ENCODE peak calls at places on chromosomes 4 and X, in six cellular contexts. One of them, this sample, is unnamed.

GRCh38 chr4:106365613-106366012 is 3.0 kb downstream of the GIMD1 start:
- DNase-seq in stomach: no peak
- DNase-seq in mucosa of descending colon: no peak
- DNase-seq in pancreas: no peak
- DNase-seq in dorsolateral prefrontal cortex: no peak
- DNase-seq in tibial artery: no peak
- DNase-seq in this sample: peak; percentile 90

GRCh38 chr4:101419324-101420135 is 72.2 kb upstream of the PPP3CA start:
- DNase-seq in stomach: no peak
- DNase-seq in mucosa of descending colon: no peak
- DNase-seq in pancreas: no peak
- DNase-seq in dorsolateral prefrontal cortex: no peak
- DNase-seq in tibial artery: no peak
- DNase-seq in this sample: no peak

GRCh38 chr4:7384929-7385890 is 49.5 kb downstream of the PSAPL1 start:
- DNase-seq in stomach: no peak
- DNase-seq in mucosa of descending colon: no peak
- DNase-seq in pancreas: no peak
- DNase-seq in dorsolateral prefrontal cortex: no peak
- DNase-seq in tibial artery: peak; percentile 12
- DNase-seq in this sample: no peak

GRCh38 chrX:149937881-149938426 is 337 bp downstream of the EOLA2 start:
- DNase-seq in stomach: no peak
- DNase-seq in mucosa of descending colon: no peak
- DNase-seq in pancreas: peak; percentile 49
- DNase-seq in dorsolateral prefrontal cortex: no peak
- DNase-seq in tibial artery: peak; percentile 24
- DNase-seq in this sample: no peak

GRCh38 chrX:14963447-14964236 is 90.4 kb downstream of the MOSPD2 start:
- DNase-seq in stomach: no peak
- DNase-seq in mucosa of descending colon: no peak
- DNase-seq in pancreas: no peak
- DNase-seq in dorsolateral prefrontal cortex: no peak
- DNase-seq in tibial artery: no peak
- DNase-seq in this sample: peak; percentile 26

GRCh38 chr4:158010346-158010745 is 162.5 kb downstream of the GASK1B start:
- DNase-seq in stomach: no peak
- DNase-seq in mucosa of descending colon: no peak
- DNase-seq in pancreas: no peak
- DNase-seq in dorsolateral prefrontal cortex: no peak
- DNase-seq in tibial artery: no peak
- DNase-seq in this sample: no peak

GRCh38 chr4:138959421-138959820 is 56.2 kb upstream of the NOCT start:
- DNase-seq in stomach: no peak
- DNase-seq in mucosa of descending colon: no peak
- DNase-seq in pancreas: no peak
- DNase-seq in dorsolateral prefrontal cortex: peak; percentile 8
- DNase-seq in tibial artery: no peak
- DNase-seq in this sample: no peak

GRCh38 chr4:118280501-118281218 is 72.1 kb downstream of the PRSS12 start:
- DNase-seq in stomach: peak; percentile 55
- DNase-seq in mucosa of descending colon: no peak
- DNase-seq in pancreas: peak; percentile 40
- DNase-seq in dorsolateral prefrontal cortex: peak; percentile 26
- DNase-seq in tibial artery: no peak
- DNase-seq in this sample: peak; percentile 90

GRCh38 chr4:119729815-119730643 is 101.4 kb upstream of the PDE5A start:
- DNase-seq in stomach: peak; percentile 55
- DNase-seq in mucosa of descending colon: peak; percentile 64
- DNase-seq in pancreas: peak; percentile 46
- DNase-seq in dorsolateral prefrontal cortex: no peak
- DNase-seq in tibial artery: peak; percentile 43
- DNase-seq in this sample: peak; percentile 88

GRCh38 chr4:4849524-4850193 is 9.8 kb upstream of the MSX1 start:
- DNase-seq in stomach: no peak
- DNase-seq in mucosa of descending colon: peak; percentile 2
- DNase-seq in pancreas: no peak
- DNase-seq in dorsolateral prefrontal cortex: no peak
- DNase-seq in tibial artery: no peak
- DNase-seq in this sample: no peak

GRCh38 chrX:28549839-28550238 is 37.4 kb upstream of the IL1RAPL1 start:
- DNase-seq in stomach: no peak
- DNase-seq in mucosa of descending colon: no peak
- DNase-seq in pancreas: no peak
- DNase-seq in dorsolateral prefrontal cortex: no peak
- DNase-seq in tibial artery: no peak
- DNase-seq in this sample: peak; percentile 2

GRCh38 chrX:24463077-24463476 is 2.0 kb upstream of the PDK3 start:
- DNase-seq in stomach: no peak
- DNase-seq in mucosa of descending colon: no peak
- DNase-seq in pancreas: no peak
- DNase-seq in dorsolateral prefrontal cortex: no peak
- DNase-seq in tibial artery: no peak
- DNase-seq in this sample: no peak

GRCh38 chrX:110003167-110004156 is 548 bp downstream of the TMEM164 start:
- DNase-seq in stomach: peak; percentile 39
- DNase-seq in mucosa of descending colon: peak; percentile 47
- DNase-seq in pancreas: peak; percentile 67
- DNase-seq in dorsolateral prefrontal cortex: no peak
- DNase-seq in tibial artery: peak; percentile 23
- DNase-seq in this sample: no peak

GRCh38 chrX:38985945-38986344 is 184.7 kb downstream of the MID1IP1 start:
- DNase-seq in stomach: no peak
- DNase-seq in mucosa of descending colon: no peak
- DNase-seq in pancreas: no peak
- DNase-seq in dorsolateral prefrontal cortex: no peak
- DNase-seq in tibial artery: no peak
- DNase-seq in this sample: no peak

GRCh38 chr4:190019023-190019858 is 7.8 kb downstream of the FRG2 start:
- DNase-seq in stomach: no peak
- DNase-seq in mucosa of descending colon: no peak
- DNase-seq in pancreas: no peak
- DNase-seq in dorsolateral prefrontal cortex: no peak
- DNase-seq in tibial artery: no peak
- DNase-seq in this sample: no peak

GRCh38 chrX:105706041-105706440 is 116.3 kb upstream of the NRK start:
- DNase-seq in stomach: no peak
- DNase-seq in mucosa of descending colon: no peak
- DNase-seq in pancreas: no peak
- DNase-seq in dorsolateral prefrontal cortex: no peak
- DNase-seq in tibial artery: no peak
- DNase-seq in this sample: peak; percentile 58

GRCh38 chr4:158814636-158815035 is 45.8 kb downstream of the FNIP2 start:
- DNase-seq in stomach: no peak
- DNase-seq in mucosa of descending colon: no peak
- DNase-seq in pancreas: no peak
- DNase-seq in dorsolateral prefrontal cortex: no peak
- DNase-seq in tibial artery: no peak
- DNase-seq in this sample: no peak

GRCh38 chrX:66756717-66757116 is 117.8 kb upstream of the EDA2R start:
- DNase-seq in stomach: no peak
- DNase-seq in mucosa of descending colon: no peak
- DNase-seq in pancreas: no peak
- DNase-seq in dorsolateral prefrontal cortex: no peak
- DNase-seq in tibial artery: no peak
- DNase-seq in this sample: no peak

GRCh38 chrX:66766318-66766717 is 127.4 kb upstream of the EDA2R start:
- DNase-seq in stomach: no peak
- DNase-seq in mucosa of descending colon: no peak
- DNase-seq in pancreas: no peak
- DNase-seq in dorsolateral prefrontal cortex: no peak
- DNase-seq in tibial artery: no peak
- DNase-seq in this sample: no peak

DNA sequence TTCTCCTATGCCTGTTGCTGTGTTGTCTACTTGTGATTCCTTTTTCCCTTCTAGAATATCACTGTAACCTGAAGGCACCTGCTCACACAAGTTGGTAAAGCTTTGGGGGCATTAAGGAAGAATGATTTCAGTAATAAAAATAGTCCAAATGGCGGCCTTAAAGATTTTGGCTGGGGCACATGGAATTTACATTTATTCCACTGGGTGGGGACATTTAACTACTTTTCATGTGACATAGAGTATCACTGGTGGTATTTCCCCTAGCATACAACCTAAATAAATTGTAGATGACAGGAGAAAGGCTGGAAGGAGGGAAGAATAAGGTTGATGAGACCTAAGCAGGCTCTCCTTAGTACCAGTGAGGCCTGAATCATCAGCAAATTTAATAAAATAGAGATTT is 121.8 kb upstream of the EDA2R start:
- DNase-seq in stomach: no peak
- DNase-seq in mucosa of descending colon: no peak
- DNase-seq in pancreas: no peak
- DNase-seq in dorsolateral prefrontal cortex: no peak
- DNase-seq in tibial artery: no peak
- DNase-seq in this sample: no peak
- TF ChIP-seq CTCF in stomach: no peak
- TF ChIP-seq CTCF in mucosa of descending colon: no peak
- TF ChIP-seq CTCF in pancreas: no peak
- TF ChIP-seq CTCF in dorsolateral prefrontal cortex: no peak
- TF ChIP-seq CTCF in tibial artery: peak; percentile 14
- TF ChIP-seq CTCF in this sample: no peak

DNA sequence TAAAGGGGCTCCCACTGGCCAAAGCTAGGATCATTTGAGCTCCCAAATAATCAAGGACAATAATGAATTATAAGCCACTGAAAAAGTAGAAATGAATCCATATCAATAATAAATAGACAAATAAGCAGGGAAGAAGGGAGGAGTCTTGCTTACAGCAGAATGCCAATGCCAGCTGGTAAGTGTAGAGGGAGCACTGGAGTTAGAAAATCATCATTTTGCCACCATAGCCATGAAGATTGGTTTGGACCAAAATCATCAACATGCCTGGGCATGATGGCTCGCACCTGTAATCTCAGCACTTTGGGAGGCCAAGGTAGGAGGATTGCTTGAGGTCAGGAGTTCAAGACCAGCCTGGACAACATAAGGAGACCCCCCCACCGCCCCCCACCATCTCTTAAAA is 20.4 kb upstream of the SH3KBP1 start:
- DNase-seq in stomach: no peak
- DNase-seq in mucosa of descending colon: no peak
- DNase-seq in pancreas: no peak
- DNase-seq in dorsolateral prefrontal cortex: no peak
- DNase-seq in tibial artery: no peak
- DNase-seq in this sample: no peak
- TF ChIP-seq CTCF in stomach: no peak
- TF ChIP-seq CTCF in mucosa of descending colon: no peak
- TF ChIP-seq CTCF in pancreas: no peak
- TF ChIP-seq CTCF in dorsolateral prefrontal cortex: no peak
- TF ChIP-seq CTCF in tibial artery: no peak
- TF ChIP-seq CTCF in this sample: peak; percentile 26

DNA sequence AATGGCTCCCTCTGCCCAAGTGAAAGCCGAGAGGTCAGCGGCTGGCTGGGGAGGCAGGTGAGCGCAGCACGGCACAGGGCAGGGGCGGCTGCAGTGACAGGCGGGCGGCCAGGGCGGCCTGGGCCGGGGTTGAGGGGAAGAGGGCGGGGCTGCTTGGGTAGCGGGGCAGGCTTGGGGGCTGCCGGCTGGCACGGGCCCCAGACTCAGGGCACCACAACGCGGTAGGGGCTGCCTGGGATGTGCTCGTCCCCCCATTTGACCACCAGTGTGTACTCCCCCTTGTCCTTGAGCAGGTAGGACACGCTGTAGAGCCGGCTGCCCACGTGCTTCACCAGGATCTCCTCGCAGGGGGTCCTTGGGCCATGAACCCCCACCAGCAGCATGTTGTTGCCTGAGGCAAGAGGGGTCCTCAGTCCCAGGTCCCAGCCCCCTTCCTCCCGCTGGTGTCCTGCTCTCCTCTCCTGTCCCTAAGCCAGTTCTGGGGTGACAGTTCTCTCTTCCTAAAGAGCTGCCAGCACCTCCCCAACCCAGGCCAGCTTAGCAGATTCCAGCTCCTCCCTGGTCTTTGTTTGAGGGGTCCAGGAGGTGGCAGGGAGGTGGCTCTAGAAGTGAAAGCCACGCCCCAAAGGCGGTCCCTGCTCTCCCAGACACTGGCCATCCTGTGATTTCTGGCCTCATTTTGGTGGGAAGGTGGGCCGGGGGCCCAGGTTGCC is 25.6 kb downstream of the FLNA start:
- DNase-seq in stomach: no peak
- DNase-seq in mucosa of descending colon: peak; percentile 23
- DNase-seq in pancreas: peak; percentile 23
- DNase-seq in dorsolateral prefrontal cortex: no peak
- DNase-seq in tibial artery: no peak
- DNase-seq in this sample: no peak
- TF ChIP-seq CTCF in stomach: no peak
- TF ChIP-seq CTCF in mucosa of descending colon: no peak
- TF ChIP-seq CTCF in pancreas: no peak
- TF ChIP-seq CTCF in dorsolateral prefrontal cortex: no peak
- TF ChIP-seq CTCF in tibial artery: no peak
- TF ChIP-seq CTCF in this sample: no peak

GRCh38 chr4:99754756-99755155 is 61.9 kb upstream of the DAPP1 start:
- DNase-seq in stomach: no peak
- DNase-seq in mucosa of descending colon: no peak
- DNase-seq in pancreas: no peak
- DNase-seq in dorsolateral prefrontal cortex: no peak
- DNase-seq in tibial artery: no peak
- DNase-seq in this sample: peak; percentile 40
- TF ChIP-seq CTCF in stomach: no peak
- TF ChIP-seq CTCF in mucosa of descending colon: no peak
- TF ChIP-seq CTCF in pancreas: no peak
- TF ChIP-seq CTCF in dorsolateral prefrontal cortex: no peak
- TF ChIP-seq CTCF in tibial artery: no peak
- TF ChIP-seq CTCF in this sample: no peak

DNA sequence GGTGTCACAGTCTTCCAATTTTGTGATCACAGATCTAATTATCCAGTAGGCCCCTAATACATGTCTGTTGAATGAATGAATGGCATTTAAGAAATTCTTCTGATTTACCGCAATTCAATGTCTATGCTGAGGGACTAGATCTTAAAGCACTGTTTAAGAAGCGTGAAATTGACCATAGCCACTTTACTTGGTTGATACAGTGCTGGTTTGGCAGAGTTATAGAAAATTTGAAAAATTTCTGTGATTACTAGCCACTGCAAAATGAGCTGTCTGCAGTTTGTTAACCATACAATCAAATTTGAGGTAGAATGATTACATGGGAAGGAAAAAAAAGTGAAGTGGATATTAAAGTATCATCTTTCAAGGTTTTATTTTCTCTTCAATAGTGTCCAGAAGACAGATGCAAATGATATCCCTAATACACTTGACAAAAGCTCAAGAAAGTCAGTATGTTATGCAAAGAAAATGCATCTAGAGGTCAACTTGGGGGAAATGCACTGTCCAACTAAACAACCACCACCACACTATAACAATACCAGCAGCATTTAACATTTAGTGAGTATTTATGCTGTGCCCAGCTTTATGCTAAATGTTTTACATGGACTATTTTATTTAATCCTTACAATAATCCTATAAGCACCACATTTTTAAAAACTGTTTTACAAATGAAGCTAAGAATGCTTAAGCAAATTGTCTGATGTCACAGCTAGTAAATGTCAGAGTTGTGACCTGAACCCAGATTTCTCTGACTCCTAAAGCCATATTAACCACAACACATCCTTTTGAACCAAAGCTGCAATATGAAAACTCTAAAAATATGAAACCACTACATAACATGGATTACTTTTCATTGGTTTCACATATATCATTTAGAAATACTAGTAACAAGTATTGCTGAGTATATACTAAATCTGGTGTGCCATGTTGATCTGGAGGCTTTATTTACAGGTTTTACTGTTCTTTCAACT is 217.9 kb upstream of the MAB21L2 start:
- DNase-seq in stomach: no peak
- DNase-seq in mucosa of descending colon: no peak
- DNase-seq in pancreas: no peak
- DNase-seq in dorsolateral prefrontal cortex: no peak
- DNase-seq in tibial artery: no peak
- DNase-seq in this sample: no peak
- TF ChIP-seq CTCF in stomach: no peak
- TF ChIP-seq CTCF in mucosa of descending colon: no peak
- TF ChIP-seq CTCF in pancreas: no peak
- TF ChIP-seq CTCF in dorsolateral prefrontal cortex: no peak
- TF ChIP-seq CTCF in tibial artery: no peak
- TF ChIP-seq CTCF in this sample: no peak